ENCODE peak calls at places on chromosomes 2 and 18, in six cellular contexts. E, J, G, P, V and Q are unnamed samples.
A peak's percentile ranks its signal among the peaks of the same experiment; 100 is the strongest.

GRCh38 chr2:199739413-199740110 is 111.4 kb downstream of the FTCDNL1 start:
- DNase-seq in E (no peak), J (peak; percentile 68), G (peak; percentile 33), P (peak; percentile 38), V (peak; percentile 87), Q (peak; percentile 69)

GRCh38 chr2:63861220-63861822 is 19.6 kb downstream of the UGP2 start:
- DNase-seq in E (no peak), J (no peak), G (peak; percentile 29), P (peak; percentile 36), V (no peak), Q (peak; percentile 57)

GRCh38 chr2:233013027-233013461 is at the start of gene NGEF:
- DNase-seq in E (no peak), J (no peak), G (no peak), P (no peak), V (peak; percentile 93), Q (no peak)

GRCh38 chr2:831225-831536 is 119.5 kb upstream of the SNTG2 start:
- DNase-seq in E (no peak), J (no peak), G (no peak), P (no peak), V (no peak), Q (no peak)

GRCh38 chr2:182994228-182994912 is 43.9 kb downstream of the NCKAP1 start:
- DNase-seq in E (no peak), J (no peak), G (no peak), P (no peak), V (no peak), Q (no peak)

GRCh38 chr2:17083902-17084301 is 418.3 kb upstream of the CYRIA start:
- DNase-seq in E (peak; percentile 52), J (no peak), G (no peak), P (peak; percentile 88), V (no peak), Q (no peak)

GRCh38 chr2:236338495-236339184 is 74.4 kb upstream of the ASB18 start:
- DNase-seq in E (no peak), J (no peak), G (no peak), P (peak; percentile 62), V (no peak), Q (no peak)

GRCh38 chr18:5630057-5630765 is 86.4 kb upstream of the EPB41L3 start:
- DNase-seq in E (no peak), J (peak; percentile 77), G (peak; percentile 58), P (peak; percentile 70), V (peak; percentile 93), Q (peak; percentile 77)

GRCh38 chr18:30135938-30136337 is 906.6 kb downstream of the DSC3 start:
- DNase-seq in E (no peak), J (no peak), G (no peak), P (no peak), V (no peak), Q (no peak)

GRCh38 chr18:54284535-54284934 is 15.2 kb downstream of the POLI start:
- DNase-seq in E (no peak), J (no peak), G (no peak), P (no peak), V (no peak), Q (no peak)

GRCh38 chr18:55900380-55900779 is 312.4 kb upstream of the TCF4 start:
- DNase-seq in E (peak; percentile 47), J (no peak), G (no peak), P (peak; percentile 91), V (no peak), Q (peak; percentile 76)

GRCh38 chr2:210072922-210073509 is 70.6 kb downstream of the RPE start:
- DNase-seq in E (no peak), J (no peak), G (peak; percentile 8), P (peak; percentile 46), V (no peak), Q (peak; percentile 13)

GRCh38 chr2:44768438-44769236 is 172.9 kb upstream of the SIX3 start:
- DNase-seq in E (no peak), J (no peak), G (no peak), P (no peak), V (no peak), Q (peak; percentile 15)

GRCh38 chr2:110820128-110820527 is 87.8 kb downstream of the ACOXL start:
- DNase-seq in E (no peak), J (no peak), G (no peak), P (no peak), V (no peak), Q (no peak)

GRCh38 chr2:1591978-1592907 is 152.1 kb downstream of the PXDN start:
- DNase-seq in E (no peak), J (peak; percentile 46), G (peak; percentile 82), P (peak; percentile 88), V (peak; percentile 88), Q (peak; percentile 80)

GRCh38 chr2:10255189-10256030 is 47.3 kb upstream of the HPCAL1 start:
- DNase-seq in E (no peak), J (no peak), G (no peak), P (no peak), V (peak; percentile 27), Q (no peak)

GRCh38 chr18:56647071-56647470 is 4.1 kb upstream of the WDR7 start:
- DNase-seq in E (no peak), J (no peak), G (no peak), P (no peak), V (no peak), Q (no peak)

GRCh38 chr18:74541703-74542555 is 7.6 kb downstream of the CNDP1 start:
- DNase-seq in E (no peak), J (no peak), G (no peak), P (no peak), V (no peak), Q (no peak)

GRCh38 chr18:61690418-61691138 is 202.2 kb downstream of the RNF152 start:
- DNase-seq in E (no peak), J (no peak), G (no peak), P (no peak), V (no peak), Q (no peak)

GRCh38 chr2:206311026-206311425 is 36.6 kb downstream of the ZDBF2 start:
- DNase-seq in E (no peak), J (no peak), G (no peak), P (no peak), V (no peak), Q (no peak)

GRCh38 chr2:58539973-58540372 is 298.8 kb upstream of the FANCL start:
- DNase-seq in E (no peak), J (peak; percentile 52), G (no peak), P (no peak), V (no peak), Q (no peak)

GRCh38 chr2:42361728-42362298 is 796 bp upstream of the COX7A2L start:
- DNase-seq in E (no peak), J (no peak), G (no peak), P (no peak), V (no peak), Q (no peak)
- H3K4me3 ChIP-seq in E (peak overlapping the region; percentile 46), J (peak overlapping the region; percentile 26), G (peak overlapping the region; percentile 90), P (peak overlapping the region; percentile 37), V (no peak overlapping the region), Q (peak overlapping the region; percentile 28)

GRCh38 chr18:58409802-58410445 is 219.0 kb downstream of the ALPK2 start:
- DNase-seq in E (no peak), J (no peak), G (no peak), P (no peak), V (no peak), Q (no peak)

GRCh38 chr18:58407649-58408407 is 221.1 kb downstream of the ALPK2 start:
- DNase-seq in E (no peak), J (no peak), G (no peak), P (no peak), V (no peak), Q (no peak)

GRCh38 chr18:58408665-58409064 is 220.2 kb downstream of the ALPK2 start:
- DNase-seq in E (no peak), J (no peak), G (no peak), P (no peak), V (no peak), Q (no peak)

GRCh38 chr18:58405107-58405898 is 223.6 kb downstream of the ALPK2 start:
- DNase-seq in E (no peak), J (no peak), G (no peak), P (no peak), V (no peak), Q (no peak)

DNA sequence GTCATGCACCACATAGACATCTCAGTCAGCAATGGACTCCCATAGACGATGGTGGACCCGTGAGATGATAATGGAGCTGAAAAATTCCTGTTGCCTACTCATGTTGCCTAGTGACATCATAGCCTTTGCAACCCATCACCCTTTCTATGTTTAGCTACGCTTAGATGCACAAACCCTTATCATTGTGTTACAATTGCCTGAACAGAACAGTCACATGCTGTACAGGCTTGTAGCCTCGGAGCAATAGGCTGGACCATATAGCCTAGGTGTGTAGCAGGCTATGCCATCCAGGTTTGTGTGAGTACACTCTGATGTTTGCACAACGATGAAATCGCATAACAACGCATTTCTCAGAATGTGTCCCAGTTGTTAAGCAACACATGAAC is 221.6 kb downstream of the ALPK2 start:
- DNase-seq in E (no peak), J (no peak), G (no peak), P (peak; percentile 6), V (no peak), Q (no peak)
- H3K4me3 ChIP-seq in E (no peak overlapping the region), J (no peak overlapping the region), G (no peak overlapping the region), P (no peak overlapping the region), V (no peak overlapping the region), Q (no peak overlapping the region)

DNA sequence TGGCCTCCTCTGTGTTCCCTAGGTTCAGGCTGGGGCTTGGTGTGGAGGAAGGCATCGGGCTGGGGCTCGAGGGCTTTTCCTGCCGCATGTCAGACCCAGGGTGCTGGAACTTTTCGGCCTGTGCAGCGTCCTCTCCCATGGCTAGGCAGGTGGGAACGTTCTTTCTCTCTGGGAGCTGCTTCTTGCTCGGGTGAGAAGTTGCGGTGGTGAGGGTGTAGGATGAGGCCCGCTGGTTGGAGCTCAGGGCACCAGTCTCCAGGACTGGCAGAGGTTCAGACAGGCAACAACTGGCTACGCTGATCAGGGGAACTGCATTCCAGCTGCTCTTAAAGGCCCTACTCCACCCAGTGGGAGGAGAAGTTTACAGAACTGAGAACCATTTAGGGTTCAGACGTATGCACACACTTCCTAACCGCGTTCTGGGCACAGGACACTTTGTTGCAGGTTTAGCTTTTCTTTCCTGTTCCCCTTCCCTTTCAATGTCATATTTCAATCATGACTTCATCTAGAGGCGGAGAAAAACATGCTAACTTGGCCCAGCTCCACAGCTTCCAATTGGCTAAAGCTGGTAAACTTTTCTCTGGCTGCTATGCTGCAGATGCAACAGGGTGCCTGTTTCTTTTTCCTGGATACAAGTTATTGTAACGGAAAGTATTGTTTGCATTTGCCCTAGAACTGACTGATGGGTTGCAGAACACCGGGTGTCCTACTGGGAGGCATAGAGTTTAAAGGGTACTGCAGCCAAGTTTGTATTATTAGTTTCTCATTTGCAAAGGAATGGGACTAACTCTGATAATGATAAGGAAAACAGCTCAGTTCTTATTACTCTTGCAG is at the start of gene CAVIN2:
- DNase-seq in E (no peak), J (no peak), G (peak; percentile 48), P (peak; percentile 72), V (peak; percentile 41), Q (peak; percentile 86)
- H3K4me3 ChIP-seq in E (peak within 1 kb of the TSS; percentile 39), J (no peak within 1 kb of the TSS), G (peak within 1 kb of the TSS; percentile 26), P (peak within 1 kb of the TSS; percentile 63), V (no peak within 1 kb of the TSS), Q (no peak within 1 kb of the TSS)

DNA sequence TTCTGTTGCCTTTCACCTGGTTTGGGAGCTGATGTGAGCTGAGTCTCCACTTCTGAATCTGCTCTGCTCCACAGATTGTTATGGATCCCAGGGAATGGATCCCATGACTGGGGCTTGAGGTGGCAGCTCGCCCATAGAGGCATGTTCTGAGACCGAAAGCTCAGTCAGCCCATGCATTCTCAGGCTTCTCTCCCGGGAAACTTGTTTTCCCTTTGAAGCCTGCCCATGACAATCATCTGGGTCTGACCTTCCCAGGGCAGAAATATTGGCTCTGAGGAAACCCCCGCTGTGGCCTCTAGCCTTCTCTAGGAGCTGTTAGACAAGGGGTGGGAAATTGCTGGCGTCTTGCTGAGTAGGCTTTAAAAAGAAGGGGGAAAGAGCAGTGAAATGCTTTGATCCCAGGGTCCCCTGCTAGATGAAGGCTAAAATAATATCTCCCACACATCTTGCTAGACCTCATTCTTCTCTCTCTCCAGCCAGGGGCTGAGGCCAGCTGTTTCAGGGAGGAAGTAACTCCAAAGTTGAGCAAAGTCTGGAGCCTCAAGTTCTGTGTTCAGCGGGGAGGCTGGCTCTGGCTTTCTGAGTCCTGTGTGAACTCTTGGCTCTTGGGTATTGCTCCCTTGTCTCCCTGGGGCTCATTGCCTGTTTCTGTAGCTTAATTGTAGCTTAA is 2.0 kb downstream of the VAMP8 start:
- DNase-seq in E (no peak), J (no peak), G (no peak), P (no peak), V (no peak), Q (no peak)
- H3K4me3 ChIP-seq in E (no peak overlapping the region), J (no peak overlapping the region), G (peak overlapping the region; percentile 38), P (no peak overlapping the region), V (no peak overlapping the region), Q (no peak overlapping the region)